ENCODE peak calls at places on chromosomes 5 and 9, in eight cellular contexts. F is stimulated activated CD4-positive, alpha-beta T cell treated with anti-CD3 and anti-CD28 coated beads, Interleukin-1b, Interleukin-23, amount 100 ng/mL, for 1 hour; G is GM04504; Z is GM12891; A is sigmoid colon; Y is H9; P is T-helper 1 cell; O is NCI-H748 treated with DMSO at 0.1 percent for 48 hours. C is an unnamed sample.

GRCh38 chr5:12017037-12017436 is 112.8 kb upstream of the CTNND2 start:
- DNase-seq in F (no peak), G (no peak), Z (no peak), A (no peak), Y (no peak), P (no peak), O (no peak), C (no peak)

GRCh38 chr5:84287964-84288363 is 96.7 kb downstream of the EDIL3 start:
- DNase-seq in F (no peak), G (no peak), Z (no peak), A (no peak), Y (no peak), P (no peak), O (no peak), C (no peak)

GRCh38 chr5:14397717-14398116 is 183.9 kb upstream of the OTULINL start:
- DNase-seq in F (no peak), G (peak; percentile 64), Z (no peak), A (no peak), Y (no peak), P (no peak), O (no peak), C (no peak)

GRCh38 chr5:176675676-176676360 is 28.5 kb downstream of the TSPAN17 start:
- DNase-seq in F (no peak), G (no peak), Z (no peak), A (no peak), Y (peak; percentile 77), P (no peak), O (no peak), C (no peak)

GRCh38 chr5:179864686-179865085 is 6.1 kb upstream of the MRNIP start:
- DNase-seq in F (no peak), G (no peak), Z (no peak), A (peak; percentile 40), Y (no peak), P (no peak), O (no peak), C (no peak)

GRCh38 chr5:138408023-138408422 is 30.8 kb upstream of the REEP2 start:
- DNase-seq in F (no peak), G (no peak), Z (peak; percentile 18), A (no peak), Y (no peak), P (no peak), O (peak; percentile 3), C (no peak)

GRCh38 chr5:74865293-74865798 is 841 bp downstream of the FAM169A start:
- DNase-seq in F (no peak), G (no peak), Z (no peak), A (no peak), Y (no peak), P (no peak), O (no peak), C (no peak)

GRCh38 chr9:86368871-86369521 is 14.8 kb upstream of the TUT7 start:
- DNase-seq in F (no peak), G (no peak), Z (no peak), A (no peak), Y (no peak), P (no peak), O (no peak), C (no peak)

GRCh38 chr5:55694152-55694830 is 17.8 kb downstream of the SLC38A9 start:
- DNase-seq in F (no peak), G (no peak), Z (no peak), A (no peak), Y (no peak), P (no peak), O (peak; percentile 18), C (no peak)

GRCh38 chr5:40999966-41000365 is 71.2 kb downstream of the MROH2B start:
- DNase-seq in F (no peak), G (no peak), Z (no peak), A (no peak), Y (no peak), P (no peak), O (no peak), C (no peak)

GRCh38 chr9:5402217-5402616 is 35.5 kb downstream of the PLGRKT start:
- DNase-seq in F (no peak), G (no peak), Z (no peak), A (no peak), Y (no peak), P (no peak), O (no peak), C (no peak)

GRCh38 chr5:160233215-160233614 is 3.9 kb downstream of the FABP6 start:
- DNase-seq in F (no peak), G (no peak), Z (no peak), A (no peak), Y (no peak), P (no peak), O (no peak), C (no peak)

GRCh38 chr5:60529001-60529400 is 171.0 kb downstream of the DEPDC1B start:
- DNase-seq in F (no peak), G (no peak), Z (no peak), A (no peak), Y (no peak), P (no peak), O (no peak), C (no peak)

GRCh38 chr5:171309276-171309525 is 153 bp downstream of the TLX3 start:
- DNase-seq in F (no peak), G (no peak), Z (no peak), A (no peak), Y (no peak), P (no peak), O (no peak), C (no peak)

GRCh38 chr9:96158909-96159575 is 142.9 kb downstream of the HSD17B3 start:
- DNase-seq in F (no peak), G (no peak), Z (no peak), A (peak; percentile 18), Y (no peak), P (no peak), O (no peak), C (no peak)

GRCh38 chr5:130643321-130643720 is 521.7 kb downstream of the HINT1 start:
- DNase-seq in F (no peak), G (no peak), Z (no peak), A (no peak), Y (no peak), P (no peak), O (no peak), C (no peak)

GRCh38 chr9:126456802-126457547 is 130.3 kb downstream of the MVB12B start:
- DNase-seq in F (no peak), G (no peak), Z (no peak), A (no peak), Y (peak; percentile 17), P (no peak), O (no peak), C (no peak)

GRCh38 chr5:119355636-119356383 is at the start of gene TNFAIP8:
- DNase-seq in F (no peak), G (no peak), Z (no peak), A (peak; percentile 77), Y (peak; percentile 59), P (peak; percentile 28), O (no peak), C (no peak)

GRCh38 chr9:133975511-133975910 is 16.6 kb downstream of the VAV2 start:
- DNase-seq in F (no peak), G (no peak), Z (no peak), A (peak; percentile 18), Y (no peak), P (no peak), O (no peak), C (no peak)

GRCh38 chr5:164233796-164234195 is 728.4 kb downstream of the MAT2B start:
- DNase-seq in F (no peak), G (no peak), Z (no peak), A (no peak), Y (no peak), P (no peak), O (no peak), C (no peak)

GRCh38 chr9:7782390-7783120 is 17.0 kb downstream of the DMAC1 start:
- DNase-seq in F (no peak), G (no peak), Z (no peak), A (no peak), Y (no peak), P (no peak), O (no peak), C (no peak)

GRCh38 chr9:130117816-130118632 is 54.2 kb upstream of the NCS1 start:
- DNase-seq in F (no peak), G (peak; percentile 79), Z (no peak), A (peak; percentile 87), Y (no peak), P (no peak), O (no peak), C (no peak)

GRCh38 chr5:109529520-109529919 is 119.7 kb upstream of the PJA2 start:
- DNase-seq in F (no peak), G (no peak), Z (no peak), A (no peak), Y (no peak), P (no peak), O (no peak), C (no peak)

GRCh38 chr5:168612123-168612522 is 33.0 kb upstream of the PANK3 start:
- DNase-seq in F (no peak), G (no peak), Z (no peak), A (no peak), Y (no peak), P (no peak), O (no peak), C (no peak)

GRCh38 chr5:5078009-5078897 is 61.9 kb upstream of the ADAMTS16 start:
- DNase-seq in F (no peak), G (no peak), Z (no peak), A (no peak), Y (peak; percentile 59), P (no peak), O (no peak), C (no peak)

C was measured in memory B cell.